ENCODE peak calls at places on chromosomes 7 and 10, in ten cellular contexts. J is stimulated activated CD4-positive, alpha-beta T cell treated with anti-CD3 and anti-CD28 coated beads, Interleukin-1b, Interleukin-23, amount 100 ng/mL, for 24 hours; H is GM12892; X is activated naive CD4-positive, alpha-beta T cell; I is HFFc6; S is NCI-H2171; E is activated naive CD8-positive, alpha-beta T cell treated with anti-CD3 and anti-CD28 coated beads, Interleukin-2, amount 50 U/mL, for 24 hours; N is RPMI7951; Z is AG04450; U is KBM-7. D is an unnamed sample.

GRCh38 chr7:2271273-2272026 is 29.4 kb downstream of the NUDT1 start:
- DNase-seq in J (no peak), H (no peak), X (no peak), I (no peak), S (no peak), E (no peak), N (no peak), Z (no peak), U (no peak), D (no peak)

GRCh38 chr10:119897366-119897765 is 4.8 kb downstream of the SEC23IP start:
- DNase-seq in J (no peak), H (no peak), X (no peak), I (no peak), S (no peak), E (no peak), N (no peak), Z (no peak), U (no peak), D (no peak)

GRCh38 chr7:142956951-142957623 is 5.1 kb downstream of the KEL start:
- DNase-seq in J (no peak), H (no peak), X (no peak), I (no peak), S (no peak), E (no peak), N (peak; percentile 42), Z (no peak), U (no peak), D (no peak)

GRCh38 chr10:33209777-33210176 is 124.7 kb downstream of the NRP1 start:
- DNase-seq in J (no peak), H (no peak), X (no peak), I (no peak), S (no peak), E (no peak), N (peak; percentile 31), Z (no peak), U (no peak), D (no peak)

GRCh38 chr7:13880789-13881188 is 108.7 kb downstream of the ETV1 start:
- DNase-seq in J (no peak), H (no peak), X (no peak), I (peak; percentile 81), S (no peak), E (no peak), N (peak; percentile 94), Z (peak; percentile 63), U (no peak), D (no peak)

GRCh38 chr10:509361-510102 is 179.9 kb downstream of the DIP2C start:
- DNase-seq in J (no peak), H (no peak), X (no peak), I (no peak), S (no peak), E (no peak), N (no peak), Z (no peak), U (no peak), D (no peak)

GRCh38 chr10:4434105-4434504 is 391.9 kb upstream of the AKR1E2 start:
- DNase-seq in J (no peak), H (no peak), X (no peak), I (no peak), S (no peak), E (no peak), N (no peak), Z (no peak), U (no peak), D (no peak)

GRCh38 chr7:151376218-151376902 is 33.5 kb downstream of the WDR86 start:
- DNase-seq in J (no peak), H (no peak), X (no peak), I (no peak), S (no peak), E (no peak), N (no peak), Z (no peak), U (no peak), D (peak; percentile 10)

GRCh38 chr7:156065400-156065799 is 253.1 kb upstream of the SHH start:
- DNase-seq in J (no peak), H (no peak), X (no peak), I (no peak), S (no peak), E (no peak), N (no peak), Z (no peak), U (no peak), D (no peak)

GRCh38 chr7:39172137-39172536 is 194.4 kb downstream of the POU6F2 start:
- DNase-seq in J (no peak), H (no peak), X (no peak), I (no peak), S (no peak), E (no peak), N (no peak), Z (no peak), U (no peak), D (no peak)

GRCh38 chr10:53749439-53749838 is 976.9 kb upstream of the MBL2 start:
- DNase-seq in J (no peak), H (no peak), X (no peak), I (no peak), S (no peak), E (no peak), N (no peak), Z (no peak), U (no peak), D (no peak)

GRCh38 chr7:129831424-129832058 is 121.2 kb downstream of the UBE2H start:
- DNase-seq in J (no peak), H (no peak), X (no peak), I (peak; percentile 91), S (no peak), E (no peak), N (peak; percentile 95), Z (peak; percentile 88), U (no peak), D (no peak)

GRCh38 chr7:23544913-23545354 is 13.2 kb upstream of the TRA2A start:
- DNase-seq in J (no peak), H (no peak), X (no peak), I (peak; percentile 24), S (no peak), E (no peak), N (peak; percentile 65), Z (no peak), U (peak; percentile 55), D (no peak)

GRCh38 chr7:106792233-106792926 is 72.7 kb upstream of the PIK3CG start:
- DNase-seq in J (no peak), H (no peak), X (no peak), I (peak; percentile 33), S (no peak), E (no peak), N (no peak), Z (no peak), U (no peak), D (no peak)

GRCh38 chr7:106425017-106425719 is 140.4 kb upstream of the NAMPT start:
- DNase-seq in J (peak; percentile 77), H (peak; percentile 39), X (no peak), I (peak; percentile 96), S (no peak), E (peak; percentile 73), N (peak; percentile 94), Z (peak; percentile 98), U (peak; percentile 4), D (peak; percentile 36)

GRCh38 chr7:41889040-41889439 is 186.2 kb upstream of the INHBA start:
- DNase-seq in J (no peak), H (no peak), X (no peak), I (no peak), S (no peak), E (no peak), N (peak; percentile 28), Z (no peak), U (no peak), D (no peak)

GRCh38 chr10:20822825-20823224 is 74.3 kb downstream of the NEBL start:
- DNase-seq in J (no peak), H (no peak), X (no peak), I (no peak), S (no peak), E (no peak), N (no peak), Z (no peak), U (no peak), D (no peak)

GRCh38 chr7:106820321-106821217 is 44.5 kb upstream of the PIK3CG start:
- DNase-seq in J (no peak), H (no peak), X (no peak), I (no peak), S (no peak), E (no peak), N (no peak), Z (no peak), U (no peak), D (no peak)

GRCh38 chr7:154911411-154911810 is 91.5 kb downstream of the PAXIP1 start:
- DNase-seq in J (no peak), H (no peak), X (no peak), I (no peak), S (no peak), E (no peak), N (no peak), Z (no peak), U (no peak), D (no peak)

GRCh38 chr7:44145969-44146897 is 5.1 kb upstream of the MYL7 start:
- DNase-seq in J (peak; percentile 63), H (peak; percentile 74), X (peak; percentile 62), I (no peak), S (no peak), E (peak; percentile 65), N (peak; percentile 68), Z (no peak), U (no peak), D (peak; percentile 79)

GRCh38 chr7:96825285-96825684 is 115.6 kb upstream of the SEM1 start:
- DNase-seq in J (no peak), H (no peak), X (no peak), I (no peak), S (no peak), E (no peak), N (no peak), Z (no peak), U (no peak), D (no peak)

GRCh38 chr7:3043544-3044395 is at the start of gene CARD11:
- DNase-seq in J (peak; percentile 50), H (peak; percentile 67), X (peak; percentile 49), I (no peak), S (no peak), E (peak; percentile 60), N (no peak), Z (no peak), U (peak; percentile 56), D (peak; percentile 59)

GRCh38 chr10:93481931-93482834 is at the start of gene MYOF:
- DNase-seq in J (peak; percentile 27), H (peak; percentile 34), X (peak; percentile 2), I (peak; percentile 90), S (peak; percentile 30), E (peak; percentile 34), N (peak; percentile 92), Z (peak; percentile 78), U (peak; percentile 89), D (peak; percentile 29)

GRCh38 chr10:85811405-85811804 is 555.2 kb downstream of the GRID1 start:
- DNase-seq in J (no peak), H (no peak), X (no peak), I (no peak), S (no peak), E (no peak), N (no peak), Z (no peak), U (no peak), D (no peak)

GRCh38 chr10:122060250-122060649 is 71.3 kb downstream of the TACC2 start:
- DNase-seq in J (no peak), H (no peak), X (no peak), I (peak; percentile 30), S (no peak), E (no peak), N (no peak), Z (no peak), U (no peak), D (no peak)

GRCh38 chr7:6286486-6286885 is 14.1 kb upstream of the CYTH3 start:
- DNase-seq in J (no peak), H (no peak), X (no peak), I (peak; percentile 39), S (no peak), E (no peak), N (peak; percentile 63), Z (no peak), U (no peak), D (no peak)

GRCh38 chr7:17085186-17085585 is 203.4 kb upstream of the AGR3 start:
- DNase-seq in J (no peak), H (no peak), X (no peak), I (no peak), S (no peak), E (no peak), N (no peak), Z (no peak), U (no peak), D (no peak)

GRCh38 chr7:11751807-11752389 is 80.1 kb downstream of the THSD7A start:
- DNase-seq in J (no peak), H (no peak), X (no peak), I (no peak), S (no peak), E (no peak), N (no peak), Z (no peak), U (no peak), D (no peak)

D was measured in GM12891.